ENCODE peak calls at places on chromosomes 1 and 21, in nine cellular contexts. G is BJ, Q is brain microvascular endothelial cell, B is tibial artery, F is type B pancreatic cell, L is lower leg skin, O is heart right ventricle, C is AG04450, I is endothelial cell. A is an unnamed sample.

GRCh38 chr21:42454221-42454570 is 41.8 kb downstream of the RSPH1 start:
- DNase-seq in Q (no peak), I (no peak), F (no peak), B (no peak), C (no peak), G (no peak), L (no peak), O (no peak), A (no peak)

GRCh38 chr1:204714194-204714860 is 28.8 kb upstream of the LRRN2 start:
- DNase-seq in B (no peak), L (peak), O (no peak), F (no peak), G (no peak), C (no peak), I (no peak), Q (no peak), A (no peak)

GRCh38 chr1:225396357-225396756 is 31.5 kb downstream of the LBR start:
- DNase-seq in O (no peak), I (no peak), L (no peak), C (no peak), Q (no peak), F (no peak), B (no peak), G (no peak), A (no peak)

GRCh38 chr1:92877081-92877711 is 45.4 kb downstream of the RPL5 start:
- DNase-seq in G (no peak), I (no peak), O (no peak), L (no peak), C (no peak), Q (no peak), B (no peak), F (no peak), A (no peak)

GRCh38 chr1:53375440-53375839 is 47.6 kb upstream of the LRP8 start:
- DNase-seq in O (no peak), I (no peak), B (peak), C (no peak), G (no peak), L (peak), F (peak), Q (no peak), A (no peak)

GRCh38 chr1:41664861-41665640 is 180.6 kb upstream of the EDN2 start:
- DNase-seq in I (no peak), B (peak), O (no peak), Q (peak), G (peak), F (no peak), C (no peak), L (no peak), A (peak)

GRCh38 chr1:94236021-94236491 is 1.3 kb downstream of the ARHGAP29 start:
- DNase-seq in F (no peak), G (peak), O (no peak), L (no peak), C (no peak), Q (no peak), I (no peak), B (no peak), A (no peak)

GRCh38 chr1:198687429-198687828 is 48.6 kb downstream of the PTPRC start:
- DNase-seq in L (peak), C (no peak), Q (no peak), I (no peak), F (no peak), O (no peak), G (no peak), B (no peak), A (no peak)

GRCh38 chr21:46206163-46207005 is 22.1 kb upstream of the SPATC1L start:
- DNase-seq in G (no peak), Q (no peak), O (no peak), C (no peak), L (no peak), I (no peak), B (peak), F (no peak), A (no peak)

GRCh38 chr21:26881504-26882228 is 36.5 kb upstream of the ADAMTS1 start:
- DNase-seq in G (no peak), L (no peak), Q (no peak), C (peak), F (no peak), B (no peak), O (no peak), I (no peak), A (peak)

GRCh38 chr1:17635811-17636210 is 96.3 kb downstream of the ARHGEF10L start:
- DNase-seq in O (peak), L (no peak), C (no peak), F (no peak), I (no peak), B (peak), Q (no peak), G (no peak), A (no peak)

GRCh38 chr1:161021959-161022332 is 994 bp upstream of the F11R start:
- DNase-seq in I (no peak), C (no peak), F (no peak), B (no peak), G (no peak), L (no peak), Q (no peak), O (no peak), A (no peak)

GRCh38 chr1:30327370-30328099 is 395.9 kb downstream of the MATN1 start:
- DNase-seq in Q (no peak), G (no peak), C (no peak), B (no peak), O (no peak), F (no peak), L (peak), I (no peak), A (no peak)

GRCh38 chr1:186858923-186859322 is 30.2 kb downstream of the PLA2G4A start:
- DNase-seq in B (peak), G (no peak), F (no peak), O (peak), L (no peak), C (no peak), I (no peak), Q (no peak), A (no peak)

GRCh38 chr21:17679002-17679600 is 66.4 kb upstream of the BTG3 start:
- DNase-seq in O (no peak), Q (peak), B (no peak), I (no peak), F (no peak), C (peak), L (no peak), G (peak), A (peak)

GRCh38 chr21:39774252-39774651 is 29.3 kb downstream of the IGSF5 start:
- DNase-seq in C (no peak), Q (no peak), I (no peak), B (no peak), G (no peak), L (no peak), F (no peak), O (no peak), A (no peak)

GRCh38 chr1:180096584-180097318 is 57.9 kb upstream of the QSOX1 start:
- DNase-seq in O (no peak), G (no peak), F (no peak), B (no peak), C (peak), L (no peak), Q (no peak), I (no peak), A (no peak)

GRCh38 chr21:16074950-16075489 is 345.2 kb downstream of the USP25 start:
- DNase-seq in G (no peak), O (no peak), C (no peak), B (no peak), L (no peak), I (no peak), F (no peak), Q (no peak), A (no peak)

GRCh38 chr1:59967141-59967697 is 40.6 kb upstream of the CYP2J2 start:
- DNase-seq in Q (no peak), G (no peak), B (no peak), O (no peak), F (no peak), L (no peak), I (peak), C (no peak), A (no peak)

GRCh38 chr1:57424231-57425027 is 569 bp upstream of the DAB1 start:
- DNase-seq in G (no peak), L (no peak), O (peak), I (peak), C (no peak), B (no peak), F (peak), Q (peak), A (peak)

GRCh38 chr1:33388989-33389771 is 41.7 kb downstream of the PHC2 start:
- DNase-seq in C (no peak), F (no peak), I (no peak), B (no peak), Q (peak), O (peak), G (peak), L (no peak), A (no peak)

GRCh38 chr1:60088620-60089155 is 15.1 kb upstream of the C1orf87 start:
- DNase-seq in C (no peak), B (no peak), O (no peak), G (no peak), I (no peak), F (no peak), Q (no peak), L (no peak), A (no peak)

GRCh38 chr21:34530264-34530663 is 18.3 kb upstream of the KCNE1 start:
- DNase-seq in O (no peak), C (no peak), I (no peak), G (peak), B (no peak), Q (peak), L (no peak), F (no peak), A (no peak)

GRCh38 chr1:169608231-169608630 is 21.7 kb downstream of the SELP start:
- DNase-seq in C (no peak), Q (no peak), F (no peak), I (no peak), G (no peak), L (no peak), B (no peak), O (no peak), A (no peak)

GRCh38 chr1:25814688-25815087 is 5.1 kb upstream of the MTFR1L start:
- DNase-seq in G (no peak), C (no peak), L (peak), F (no peak), I (no peak), O (no peak), Q (no peak), B (no peak), A (no peak)

GRCh38 chr1:21251773-21252471 is 38.3 kb downstream of the ECE1 start:
- DNase-seq in B (peak), F (no peak), L (peak), G (peak), Q (peak), I (no peak), O (peak), C (peak), A (peak)

GRCh38 chr1:200302192-200302892 is 107.5 kb downstream of the ZNF281 start:
- DNase-seq in C (no peak), F (no peak), L (no peak), O (peak), I (peak), Q (peak), G (no peak), B (no peak), A (no peak)
- TF ChIP-seq CTCF in C (peak), F (no peak), L (no peak), O (no peak), I (no peak), Q (peak), G (no peak), B (no peak), A (no peak)

DNA sequence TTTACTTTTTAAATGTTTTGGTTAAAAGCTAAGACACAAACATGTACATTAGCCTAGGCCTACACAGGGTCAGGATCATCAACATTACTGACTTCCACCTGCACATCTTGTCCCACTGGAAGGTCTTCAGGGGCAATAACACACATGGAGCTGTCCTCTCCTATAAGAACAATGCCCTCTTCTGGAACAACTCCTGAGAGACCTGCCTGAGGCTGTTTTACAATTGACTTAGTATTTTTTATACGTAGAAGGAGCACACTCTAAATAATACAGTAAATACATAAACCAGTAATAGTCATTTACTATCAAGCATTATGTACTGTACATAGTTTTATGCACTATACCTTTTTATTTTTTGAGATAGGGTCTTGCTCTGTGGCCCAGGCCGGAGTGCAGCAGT is 14.1 kb upstream of the MOB3C start:
- DNase-seq in G (no peak), L (no peak), F (no peak), I (no peak), O (no peak), C (no peak), B (no peak), Q (no peak), A (no peak)
- TF ChIP-seq CTCF in G (no peak), L (no peak), F (no peak), I (no peak), O (no peak), C (no peak), B (no peak), Q (no peak), A (no peak)

GRCh38 chr1:174971466-174971865 is 28.3 kb upstream of the CACYBP start:
- DNase-seq in F (no peak), L (no peak), Q (no peak), G (no peak), O (no peak), B (no peak), C (no peak), I (no peak), A (no peak)

GRCh38 chr1:174971902-174972301 is 27.8 kb upstream of the CACYBP start:
- DNase-seq in I (no peak), O (no peak), C (no peak), Q (no peak), G (no peak), L (no peak), B (no peak), F (no peak), A (no peak)

GRCh38 chr1:174967845-174968705 is 31.7 kb upstream of the CACYBP start:
- DNase-seq in F (no peak), G (no peak), O (no peak), Q (no peak), I (no peak), C (no peak), B (no peak), L (no peak), A (no peak)

GRCh38 chr1:174968750-174969244 is 30.9 kb upstream of the CACYBP start:
- DNase-seq in O (no peak), L (no peak), Q (peak), F (no peak), C (no peak), I (no peak), G (no peak), B (no peak), A (no peak)

DNA sequence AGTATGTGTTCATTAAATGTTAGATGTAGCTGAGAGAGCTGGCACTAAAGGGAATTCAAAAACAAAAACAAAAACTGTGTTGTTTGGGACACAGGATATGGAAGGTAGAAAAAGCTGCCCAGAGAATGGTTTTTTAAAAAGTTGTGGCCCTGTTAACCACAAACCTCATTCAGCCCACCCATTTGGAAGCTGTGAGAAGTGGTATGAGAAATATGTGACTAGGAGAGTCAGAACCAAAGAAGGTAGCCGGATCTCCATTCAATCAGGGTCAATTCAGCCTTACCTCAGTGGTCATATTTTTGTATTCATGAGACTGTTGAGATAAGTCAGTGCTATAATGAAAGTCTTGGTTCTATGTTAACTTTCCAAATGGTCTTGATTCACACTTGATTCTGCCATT is 29.8 kb upstream of the CACYBP start:
- DNase-seq in Q (peak), I (no peak), C (no peak), B (no peak), L (no peak), F (no peak), O (no peak), G (no peak), A (no peak)
- TF ChIP-seq CTCF in Q (no peak), I (no peak), C (no peak), B (no peak), L (no peak), F (no peak), O (no peak), G (no peak), A (no peak)

DNA sequence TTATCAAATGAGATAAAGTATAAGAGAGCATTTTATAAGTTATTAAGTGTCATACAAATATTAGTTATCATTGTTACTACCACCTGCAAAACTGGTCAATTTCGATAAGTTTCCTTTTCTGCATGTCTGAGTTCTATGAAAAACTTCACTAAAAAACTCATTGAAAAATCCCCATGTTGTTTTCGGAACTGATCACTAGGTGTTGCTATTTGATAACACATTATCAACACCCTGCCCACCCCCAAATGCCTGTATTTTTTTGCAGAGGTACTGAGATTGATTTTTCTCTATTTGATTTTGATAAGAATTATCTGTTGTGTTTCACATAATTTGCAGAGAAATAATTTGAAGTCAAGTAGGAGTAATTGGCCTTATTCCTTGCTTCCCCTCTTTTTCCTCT is 22.1 kb upstream of the DISP1 start:
- DNase-seq in O (no peak), I (no peak), G (no peak), F (no peak), L (no peak), B (no peak), C (no peak), Q (no peak), A (no peak)
- TF ChIP-seq CTCF in O (peak), I (peak), G (peak), F (peak), L (no peak), B (peak), C (peak), Q (peak), A (peak)

GRCh38 chr1:100277866-100278265 is 11.8 kb downstream of the RTCA start:
- DNase-seq in L (no peak), C (no peak), I (no peak), O (no peak), Q (no peak), F (no peak), B (no peak), G (no peak), A (no peak)
- TF ChIP-seq CTCF in L (no peak), C (no peak), I (no peak), O (no peak), Q (no peak), F (no peak), B (no peak), G (no peak), A (no peak)